ENCODE peak calls at places on chromosomes 7 and 10, in four cellular contexts. One of them, this sample, is unnamed.

GRCh38 chr7:45578467-45578866 is 4.3 kb downstream of the ADCY1 start:
- DNase-seq in iris pigment epithelial cell: no peak
- DNase-seq in fibroblast of lung: no peak
- DNase-seq in head of caudate nucleus: peak; percentile 11
- DNase-seq in this sample: no peak

GRCh38 chr7:2882111-2882510 is 38.0 kb upstream of the GNA12 start:
- DNase-seq in iris pigment epithelial cell: no peak
- DNase-seq in fibroblast of lung: no peak
- DNase-seq in head of caudate nucleus: no peak
- DNase-seq in this sample: no peak

GRCh38 chr10:76252733-76253132 is 821.3 kb downstream of the LRMDA start:
- DNase-seq in iris pigment epithelial cell: no peak
- DNase-seq in fibroblast of lung: no peak
- DNase-seq in head of caudate nucleus: no peak
- DNase-seq in this sample: no peak

GRCh38 chr10:17001961-17002749 is 127.5 kb downstream of the CUBN start:
- DNase-seq in iris pigment epithelial cell: peak; percentile 98
- DNase-seq in fibroblast of lung: peak; percentile 97
- DNase-seq in head of caudate nucleus: no peak
- DNase-seq in this sample: peak; percentile 74

GRCh38 chr10:28897617-28898464 is 220.5 kb downstream of the BAMBI start:
- DNase-seq in iris pigment epithelial cell: no peak
- DNase-seq in fibroblast of lung: no peak
- DNase-seq in head of caudate nucleus: peak; percentile 59
- DNase-seq in this sample: no peak

GRCh38 chr10:98414932-98415709 is at the start of gene PYROXD2:
- DNase-seq in iris pigment epithelial cell: peak; percentile 92
- DNase-seq in fibroblast of lung: peak; percentile 91
- DNase-seq in head of caudate nucleus: peak; percentile 87
- DNase-seq in this sample: peak; percentile 92

GRCh38 chr10:23693398-23693797 is 254.5 kb downstream of the OTUD1 start:
- DNase-seq in iris pigment epithelial cell: no peak
- DNase-seq in fibroblast of lung: no peak
- DNase-seq in head of caudate nucleus: peak; percentile 56
- DNase-seq in this sample: no peak

GRCh38 chr7:47536705-47537611 is 45.0 kb downstream of the TNS3 start:
- DNase-seq in iris pigment epithelial cell: peak; percentile 72
- DNase-seq in fibroblast of lung: peak; percentile 85
- DNase-seq in head of caudate nucleus: peak; percentile 72
- DNase-seq in this sample: peak; percentile 96

GRCh38 chr10:70985824-70986336 is 97.5 kb upstream of the PCBD1 start:
- DNase-seq in iris pigment epithelial cell: no peak
- DNase-seq in fibroblast of lung: peak; percentile 10
- DNase-seq in head of caudate nucleus: no peak
- DNase-seq in this sample: no peak

GRCh38 chr7:155733582-155734444 is 78.5 kb downstream of the SHH start:
- DNase-seq in iris pigment epithelial cell: no peak
- DNase-seq in fibroblast of lung: no peak
- DNase-seq in head of caudate nucleus: no peak
- DNase-seq in this sample: no peak

GRCh38 chr7:128217030-128217805 is 23.9 kb upstream of the LEP start:
- DNase-seq in iris pigment epithelial cell: peak; percentile 85
- DNase-seq in fibroblast of lung: peak; percentile 90
- DNase-seq in head of caudate nucleus: no peak
- DNase-seq in this sample: peak; percentile 76

GRCh38 chr7:142796001-142796500 is 25.3 kb downstream of the PRSS2 start:
- DNase-seq in iris pigment epithelial cell: no peak
- DNase-seq in fibroblast of lung: no peak
- DNase-seq in head of caudate nucleus: no peak
- DNase-seq in this sample: no peak

GRCh38 chr7:50481867-50482266 is 31.7 kb upstream of the FIGNL1 start:
- DNase-seq in iris pigment epithelial cell: no peak
- DNase-seq in fibroblast of lung: no peak
- DNase-seq in head of caudate nucleus: no peak
- DNase-seq in this sample: no peak

GRCh38 chr7:80028717-80029116 is 105.9 kb upstream of the GNAI1 start:
- DNase-seq in iris pigment epithelial cell: no peak
- DNase-seq in fibroblast of lung: no peak
- DNase-seq in head of caudate nucleus: no peak
- DNase-seq in this sample: no peak

GRCh38 chr7:23467281-23467680 is 3.0 kb downstream of the IGF2BP3 start:
- DNase-seq in iris pigment epithelial cell: peak; percentile 24
- DNase-seq in fibroblast of lung: no peak
- DNase-seq in head of caudate nucleus: no peak
- DNase-seq in this sample: peak; percentile 30

GRCh38 chr10:17585001-17585400 is 32.2 kb downstream of the HACD1 start:
- DNase-seq in iris pigment epithelial cell: no peak
- DNase-seq in fibroblast of lung: no peak
- DNase-seq in head of caudate nucleus: no peak
- DNase-seq in this sample: no peak

GRCh38 chr10:110005716-110006115 is 2.1 kb upstream of the ADD3 start:
- DNase-seq in iris pigment epithelial cell: peak; percentile 75
- DNase-seq in fibroblast of lung: peak; percentile 74
- DNase-seq in head of caudate nucleus: peak; percentile 67
- DNase-seq in this sample: peak; percentile 83

GRCh38 chr7:100489824-100490223 is 6.1 kb downstream of the NYAP1 start:
- DNase-seq in iris pigment epithelial cell: peak; percentile 92
- DNase-seq in fibroblast of lung: peak; percentile 88
- DNase-seq in head of caudate nucleus: peak; percentile 99
- DNase-seq in this sample: peak; percentile 90

This sample was measured in foreskin fibroblast.